ENCODE peak calls at places on chromosome 4, in eight cellular contexts. C is GM13976, V is AG08396, I is suprapubic skin, K is H4, H is cardiac muscle cell, N is NCI-H1092 treated with DMSO at 0.1 percent for 48 hours, P is NCI-H1436 treated with DMSO at 0.1 percent for 48 hours. W is an unnamed sample.

GRCh38 chr4:101961144-101961543 is 170.6 kb downstream of the BANK1 start:
- DNase-seq in I (no peak), N (no peak), H (no peak), V (no peak), P (no peak), K (peak), C (no peak), W (no peak)

GRCh38 chr4:110826656-110827055 is 203.8 kb upstream of the PITX2 start:
- DNase-seq in K (no peak), P (no peak), V (no peak), C (no peak), I (no peak), N (no peak), H (no peak), W (no peak)

GRCh38 chr4:104491396-104491821 is 3.3 kb downstream of the CXXC4 start:
- DNase-seq in I (peak), H (peak), V (peak), N (peak), K (peak), C (peak), P (no peak), W (peak)

GRCh38 chr4:24729041-24729730 is 66.2 kb upstream of the SOD3 start:
- DNase-seq in K (no peak), N (no peak), V (no peak), C (no peak), P (no peak), H (peak), I (no peak), W (no peak)

GRCh38 chr4:15755321-15755750 is 22.8 kb upstream of the CD38 start:
- DNase-seq in C (no peak), H (peak), P (no peak), V (no peak), I (no peak), K (peak), N (no peak), W (no peak)

GRCh38 chr4:98720871-98721480 is 62.6 kb upstream of the TSPAN5 start:
- DNase-seq in I (no peak), H (no peak), P (no peak), N (no peak), V (no peak), K (no peak), C (no peak), W (no peak)

GRCh38 chr4:146640459-146641061 is 1.9 kb downstream of the POU4F2 start:
- DNase-seq in P (no peak), C (no peak), N (no peak), V (no peak), I (no peak), K (no peak), H (no peak), W (no peak)

GRCh38 chr4:188783160-188783559 is 643.9 kb downstream of the TRIML1 start:
- DNase-seq in P (no peak), C (no peak), I (no peak), K (no peak), N (no peak), H (no peak), V (no peak), W (no peak)

GRCh38 chr4:153297116-153297515 is 47.4 kb upstream of the MND1 start:
- DNase-seq in I (no peak), N (no peak), C (no peak), V (no peak), K (no peak), P (no peak), H (no peak), W (no peak)

GRCh38 chr4:7524841-7525240 is 90.1 kb upstream of the PSAPL1 start:
- DNase-seq in N (no peak), I (no peak), V (no peak), K (no peak), P (no peak), H (no peak), C (no peak), W (no peak)

GRCh38 chr4:1419708-1420107 is 13.5 kb upstream of the NKX1-1 start:
- DNase-seq in C (no peak), P (no peak), H (no peak), I (peak), V (no peak), N (no peak), K (no peak), W (no peak)

GRCh38 chr4:62806786-62807185 is 1602.5 kb downstream of the TECRL start:
- DNase-seq in P (no peak), I (no peak), N (no peak), K (no peak), H (no peak), V (no peak), C (no peak), W (no peak)

GRCh38 chr4:159516556-159516955 is 413.7 kb downstream of the RAPGEF2 start:
- DNase-seq in V (peak), K (no peak), N (no peak), P (no peak), I (no peak), C (no peak), H (peak), W (no peak)

GRCh38 chr4:139943277-139943676 is 210.7 kb downstream of the MAML3 start:
- DNase-seq in H (peak), V (no peak), I (no peak), N (no peak), C (no peak), P (no peak), K (no peak), W (no peak)

GRCh38 chr4:6732441-6733357 is 16.7 kb downstream of the BLOC1S4 start:
- DNase-seq in V (peak), I (no peak), K (peak), P (no peak), C (no peak), H (peak), N (no peak), W (no peak)

GRCh38 chr4:100288811-100289529 is 98.7 kb upstream of the DDIT4L start:
- DNase-seq in K (no peak), C (no peak), H (no peak), I (no peak), V (no peak), P (no peak), N (no peak), W (no peak)

GRCh38 chr4:120005091-120005490 is 61.6 kb downstream of the MAD2L1 start:
- DNase-seq in N (no peak), I (no peak), K (no peak), C (no peak), V (no peak), P (no peak), H (no peak), W (no peak)

GRCh38 chr4:54840430-54840829 is 182.7 kb downstream of the KIT start:
- DNase-seq in N (no peak), K (no peak), I (no peak), C (no peak), P (no peak), H (no peak), V (no peak), W (no peak)

GRCh38 chr4:7004331-7004730 is 38.8 kb upstream of the TADA2B start:
- DNase-seq in N (no peak), H (no peak), K (peak), C (no peak), I (no peak), P (no peak), V (no peak), W (no peak)

GRCh38 chr4:3833326-3833989 is 67.3 kb downstream of the ADRA2C start:
- DNase-seq in N (no peak), K (no peak), V (no peak), H (no peak), C (no peak), I (no peak), P (no peak), W (no peak)

GRCh38 chr4:153641532-153641931 is 42.5 kb upstream of the TLR2 start:
- DNase-seq in H (no peak), C (no peak), N (no peak), I (no peak), P (no peak), K (no peak), V (no peak), W (no peak)

GRCh38 chr4:67725132-67725531 is 24.2 kb upstream of the UBA6 start:
- DNase-seq in H (peak), C (no peak), N (no peak), K (no peak), V (no peak), P (no peak), I (no peak), W (no peak)

GRCh38 chr4:40874902-40875301 is 125.1 kb downstream of the NSUN7 start:
- DNase-seq in P (no peak), H (no peak), N (no peak), C (no peak), V (no peak), K (no peak), I (no peak), W (no peak)

GRCh38 chr4:3201718-3202702 is 46.9 kb upstream of the MSANTD1 start:
- DNase-seq in H (peak), I (peak), K (no peak), C (peak), V (no peak), P (no peak), N (no peak), W (peak)